ENCODE peak calls at places on chromosomes 2 and 18, in ten cellular contexts. T is mammary epithelial cell; I is RWPE2; X is progenitor cell of endocrine pancreas; B is thoracic aorta; Q is GM23338; V is CD8-positive, alpha-beta T cell; M is GM12864; Y is suprapubic skin; U is endothelial cell. H is an unnamed sample.

GRCh38 chr18:51051105-51051712 is 21.2 kb downstream of the SMAD4 start:
- DNase-seq in T (peak), I (no peak), X (no peak), B (no peak), Q (peak), V (peak), M (no peak), Y (no peak), U (no peak), H (no peak)

GRCh38 chr18:61896767-61897166 is 4.0 kb upstream of the RNF152 start:
- DNase-seq in T (peak), I (peak), X (no peak), B (no peak), Q (no peak), V (no peak), M (no peak), Y (no peak), U (no peak), H (no peak)

GRCh38 chr2:65922030-65922429 is 489.6 kb upstream of the SPRED2 start:
- DNase-seq in T (no peak), I (no peak), X (no peak), B (no peak), Q (no peak), V (no peak), M (peak), Y (no peak), U (no peak), H (no peak)

GRCh38 chr2:168574856-168575630 is 119.0 kb downstream of the CERS6 start:
- DNase-seq in T (peak), I (no peak), X (no peak), B (no peak), Q (no peak), V (no peak), M (no peak), Y (no peak), U (no peak), H (no peak)

GRCh38 chr2:67204349-67204748 is 192.8 kb upstream of the ETAA1 start:
- DNase-seq in T (no peak), I (no peak), X (no peak), B (no peak), Q (no peak), V (no peak), M (no peak), Y (no peak), U (no peak), H (no peak)

GRCh38 chr2:38107738-38108410 is 31.9 kb upstream of the CYP1B1 start:
- DNase-seq in T (no peak), I (no peak), X (no peak), B (no peak), Q (peak), V (no peak), M (no peak), Y (no peak), U (no peak), H (no peak)

GRCh38 chr18:12861637-12862036 is 22.4 kb downstream of the PTPN2 start:
- DNase-seq in T (no peak), I (no peak), X (no peak), B (no peak), Q (no peak), V (no peak), M (no peak), Y (no peak), U (no peak), H (no peak)

GRCh38 chr2:229141626-229142025 is 129.5 kb downstream of the PID1 start:
- DNase-seq in T (peak), I (no peak), X (no peak), B (no peak), Q (no peak), V (no peak), M (no peak), Y (no peak), U (no peak), H (no peak)

GRCh38 chr18:45171575-45172225 is 443.6 kb upstream of the SLC14A2 start:
- DNase-seq in T (no peak), I (no peak), X (no peak), B (no peak), Q (no peak), V (no peak), M (no peak), Y (no peak), U (no peak), H (no peak)

GRCh38 chr2:10228611-10229365 is 73.9 kb upstream of the HPCAL1 start:
- DNase-seq in T (no peak), I (no peak), X (peak), B (no peak), Q (no peak), V (no peak), M (no peak), Y (no peak), U (no peak), H (peak)

GRCh38 chr2:241849616-241850543 is 8.8 kb downstream of the PDCD1 start:
- DNase-seq in T (no peak), I (no peak), X (no peak), B (no peak), Q (no peak), V (no peak), M (no peak), Y (no peak), U (no peak), H (no peak)

GRCh38 chr2:157932480-157933205 is 56.5 kb upstream of the ACVR1 start:
- DNase-seq in T (no peak), I (no peak), X (no peak), B (no peak), Q (peak), V (no peak), M (no peak), Y (no peak), U (no peak), H (no peak)

GRCh38 chr2:20999906-21000645 is 43.8 kb downstream of the APOB start:
- DNase-seq in T (no peak), I (no peak), X (no peak), B (no peak), Q (no peak), V (no peak), M (no peak), Y (no peak), U (no peak), H (no peak)

GRCh38 chr2:96727431-96727830 is 12.4 kb downstream of the LMAN2L start:
- DNase-seq in T (no peak), I (no peak), X (no peak), B (no peak), Q (no peak), V (no peak), M (no peak), Y (no peak), U (no peak), H (no peak)

GRCh38 chr2:3399829-3400228 is 20.3 kb downstream of the TRAPPC12 start:
- DNase-seq in T (no peak), I (no peak), X (no peak), B (no peak), Q (peak), V (no peak), M (no peak), Y (no peak), U (no peak), H (no peak)

GRCh38 chr2:45190481-45190880 is 181.2 kb upstream of the SIX2 start:
- DNase-seq in T (peak), I (no peak), X (no peak), B (no peak), Q (peak), V (no peak), M (no peak), Y (no peak), U (no peak), H (no peak)

DNA sequence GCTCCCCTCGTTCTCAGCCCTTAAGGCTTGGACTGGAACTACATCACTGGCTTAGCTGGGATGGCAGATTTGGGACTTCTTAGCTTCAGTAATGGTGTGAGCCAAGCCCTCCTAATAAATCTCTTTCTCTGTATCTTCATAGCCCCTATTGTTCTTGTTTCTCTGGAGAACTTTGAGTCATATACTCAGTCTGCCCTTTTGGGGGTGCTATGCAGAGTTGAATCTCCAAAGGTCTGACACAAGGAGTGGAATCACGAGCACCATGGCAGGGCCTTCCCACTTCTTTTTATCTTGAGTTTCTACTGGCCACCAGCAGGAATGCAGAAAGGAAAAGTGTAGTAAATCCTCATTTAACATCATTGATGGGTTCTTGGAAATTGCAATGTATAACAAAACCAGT is 13.3 kb upstream of the TGFA start:
- DNase-seq in T (no peak), I (no peak), X (no peak), B (no peak), Q (peak), V (no peak), M (no peak), Y (no peak), U (no peak), H (no peak)
- TF ChIP-seq CTCF in T (no peak), I (no peak), X (no peak), B (no peak), Q (peak), V (no peak), M (no peak), Y (no peak), U (no peak), H (no peak)

DNA sequence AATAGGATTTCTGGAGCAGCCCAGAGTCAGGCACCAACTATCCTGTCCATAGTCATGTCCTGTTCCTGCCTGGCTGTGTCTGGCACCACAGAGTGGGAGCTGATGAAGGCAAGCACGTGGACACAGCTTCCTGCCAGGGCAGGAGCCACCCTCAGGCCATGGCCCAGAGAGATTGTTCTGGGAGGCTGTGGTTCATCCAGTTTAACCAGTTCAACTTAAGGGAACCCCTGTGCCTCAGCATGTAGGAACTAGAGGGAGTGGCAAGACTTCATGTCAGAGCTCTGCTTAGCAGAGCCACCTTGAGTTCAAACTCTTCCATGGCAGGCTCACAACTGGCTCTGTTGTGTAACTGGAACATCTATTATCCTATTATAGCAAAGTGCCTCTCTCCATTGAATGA is 73.2 kb upstream of the NCKAP5 start:
- DNase-seq in T (peak), I (peak), X (no peak), B (no peak), Q (peak), V (no peak), M (no peak), Y (peak), U (no peak), H (no peak)
- TF ChIP-seq CTCF in T (peak), I (peak), X (no peak), B (no peak), Q (peak), V (no peak), M (no peak), Y (peak), U (no peak), H (no peak)

GRCh38 chr2:134452042-134452733 is 198.3 kb downstream of the MGAT5 start:
- DNase-seq in T (no peak), I (no peak), X (no peak), B (no peak), Q (no peak), V (no peak), M (no peak), Y (peak), U (no peak), H (no peak)
- TF ChIP-seq CTCF in T (no peak), I (no peak), X (no peak), B (no peak), Q (no peak), V (no peak), M (no peak), Y (no peak), U (no peak), H (no peak)

GRCh38 chr18:63339920-63340484 is 20.4 kb upstream of the BCL2 start:
- DNase-seq in T (no peak), I (no peak), X (no peak), B (no peak), Q (peak), V (peak), M (no peak), Y (no peak), U (peak), H (no peak)
- TF ChIP-seq CTCF in T (peak), I (peak), X (peak), B (peak), Q (peak), V (peak), M (peak), Y (peak), U (peak), H (peak)